ENCODE peak calls at places on chromosome 7, in four cellular contexts. X, C, Y and G are unnamed samples.

GRCh38 chr7:4665661-4666060 is 16.4 kb upstream of the FOXK1 start:
- DNase-seq in X (no peak), C (no peak), Y (peak), G (peak)

GRCh38 chr7:25857376-25858067 is 294.5 kb upstream of the NFE2L3 start:
- DNase-seq in X (no peak), C (peak), Y (peak), G (peak)

GRCh38 chr7:42980514-42980913 is 48.3 kb downstream of the MRPL32 start:
- DNase-seq in Y (no peak), C (no peak), X (no peak), G (no peak)

GRCh38 chr7:10696064-10696463 is 277.6 kb upstream of the PHF14 start:
- DNase-seq in X (no peak), Y (no peak), C (no peak), G (no peak)

GRCh38 chr7:131624536-131624935 is 68.1 kb upstream of the PODXL start:
- DNase-seq in C (no peak), X (no peak), Y (no peak), G (no peak)

GRCh38 chr7:4500812-4501211 is 181.3 kb upstream of the FOXK1 start:
- DNase-seq in C (peak), X (no peak), Y (no peak), G (no peak)

GRCh38 chr7:69624842-69625637 is 26.8 kb downstream of the AUTS2 start:
- DNase-seq in X (no peak), Y (no peak), C (peak), G (no peak)

GRCh38 chr7:47954231-47954911 is 6.1 kb upstream of the PKD1L1 start:
- DNase-seq in C (peak), Y (peak), X (no peak), G (peak)

GRCh38 chr7:27704407-27705199 is 35.4 kb upstream of the TAX1BP1 start:
- DNase-seq in C (no peak), Y (no peak), X (no peak), G (no peak)

GRCh38 chr7:65269150-65269856 is 104.4 kb upstream of the ZNF92 start:
- DNase-seq in Y (peak), X (peak), C (peak), G (peak)

GRCh38 chr7:105656922-105657521 is 75.7 kb upstream of the EFCAB10 start:
- DNase-seq in Y (no peak), C (peak), X (no peak), G (no peak)

GRCh38 chr7:30470783-30471182 is 7.8 kb downstream of the NOD1 start:
- DNase-seq in X (no peak), Y (peak), C (no peak), G (peak)

GRCh38 chr7:87599336-87599735 is 1.3 kb downstream of the ABCB1 start:
- DNase-seq in C (no peak), X (no peak), Y (peak), G (no peak)

GRCh38 chr7:34931739-34932138 is 105.5 kb downstream of the DPY19L1 start:
- DNase-seq in Y (no peak), X (no peak), C (no peak), G (no peak)

GRCh38 chr7:112449902-112450806 is at the start of gene IFRD1:
- DNase-seq in C (peak), Y (peak), X (peak), G (peak)

GRCh38 chr7:55127135-55127551 is 108.3 kb downstream of the EGFR start:
- DNase-seq in X (no peak), Y (no peak), C (no peak), G (no peak)

GRCh38 chr7:25564980-25565379 is 336.7 kb upstream of the NPVF start:
- DNase-seq in Y (no peak), X (no peak), C (no peak), G (no peak)

GRCh38 chr7:28068811-28069216 is 111.8 kb downstream of the JAZF1 start:
- DNase-seq in Y (peak), X (no peak), C (no peak), G (peak)

GRCh38 chr7:43815373-43815772 is 53.9 kb downstream of the MRPS24 start:
- DNase-seq in C (no peak), X (no peak), Y (no peak), G (no peak)

GRCh38 chr7:143269254-143269653 is 6.0 kb downstream of the GSTK1 start:
- DNase-seq in Y (no peak), C (no peak), X (no peak), G (no peak)

GRCh38 chr7:71752171-71752935 is 620.4 kb downstream of the GALNT17 start:
- DNase-seq in X (peak), Y (no peak), C (peak), G (no peak)

GRCh38 chr7:22445140-22445722 is 54.8 kb downstream of the STEAP1B start:
- DNase-seq in C (peak), X (no peak), Y (no peak), G (peak)

GRCh38 chr7:129225206-129225930 is 538 bp downstream of the AHCYL2 start:
- DNase-seq in C (peak), Y (peak), X (peak), G (peak)

GRCh38 chr7:116633131-116633988 is 38.6 kb upstream of the MET start:
- DNase-seq in C (no peak), Y (peak), X (no peak), G (no peak)

GRCh38 chr7:16644624-16644986 is 949 bp downstream of the ANKMY2 start:
- DNase-seq in Y (peak), C (no peak), X (no peak), G (peak)

GRCh38 chr7:55055479-55055878 is 36.7 kb downstream of the EGFR start:
- DNase-seq in C (no peak), Y (peak), X (no peak), G (peak)

GRCh38 chr7:122137291-122138077 is 6.6 kb downstream of the AASS start:
- DNase-seq in X (no peak), C (no peak), Y (peak), G (peak)

GRCh38 chr7:127254163-127254684 is 1.5 kb upstream of the GRM8 start:
- DNase-seq in C (no peak), X (no peak), Y (no peak), G (no peak)

GRCh38 chr7:127252380-127252718 is 392 bp downstream of the GRM8 start:
- DNase-seq in X (peak), C (no peak), Y (peak), G (no peak)

GRCh38 chr7:127253289-127254162 is 785 bp upstream of the GRM8 start:
- DNase-seq in C (peak), X (peak), Y (peak), G (peak)

GRCh38 chr7:127251458-127252379 is 1.0 kb downstream of the GRM8 start:
- DNase-seq in C (peak), Y (no peak), X (peak), G (no peak)

GRCh38 chr7:127252736-127253288 is at the start of gene GRM8:
- DNase-seq in Y (peak), C (peak), X (peak), G (peak)
- H4K8ac ChIP-seq in Y (peak), C (no peak), X (no peak), G (no peak)

GRCh38 chr7:45890125-45890901 is 2.0 kb downstream of the IGFBP1 start:
- DNase-seq in X (no peak), Y (no peak), C (no peak), G (no peak)
- H2BK5ac ChIP-seq in X (no peak), Y (no peak), C (no peak), G (no peak)

GRCh38 chr7:90772410-90772809 is 176.3 kb downstream of the CDK14 start:
- DNase-seq in X (no peak), Y (no peak), C (no peak), G (no peak)

GRCh38 chr7:90777075-90777864 is 181.1 kb downstream of the CDK14 start:
- DNase-seq in X (no peak), C (no peak), Y (no peak), G (no peak)

GRCh38 chr7:90771281-90771680 is 175.2 kb downstream of the CDK14 start:
- DNase-seq in C (no peak), X (no peak), Y (peak), G (peak)

GRCh38 chr7:90773269-90773668 is 177.1 kb downstream of the CDK14 start:
- DNase-seq in X (no peak), C (no peak), Y (no peak), G (no peak)

GRCh38 chr7:90775383-90775965 is 179.4 kb downstream of the CDK14 start:
- DNase-seq in Y (no peak), X (no peak), C (no peak), G (no peak)
- H4K8ac ChIP-seq in Y (no peak), X (no peak), C (no peak), G (no peak)

DNA sequence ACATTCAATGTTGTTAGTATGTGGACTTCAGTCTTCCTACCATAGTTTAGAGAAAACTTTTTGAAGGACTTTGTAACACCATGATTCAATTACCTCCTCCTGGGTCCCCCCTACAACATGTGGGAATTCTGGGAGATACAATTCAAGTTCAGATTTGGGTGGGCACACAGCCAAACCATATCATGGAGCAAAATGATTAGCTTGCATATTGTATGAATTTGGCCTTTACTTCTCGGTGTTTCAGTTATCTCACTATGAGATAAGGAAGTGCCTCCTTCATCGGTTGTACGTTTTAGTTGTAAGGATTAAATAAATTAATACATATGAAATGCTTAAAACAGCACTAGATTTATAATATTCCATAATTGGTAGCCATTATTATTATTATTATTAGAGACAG is 428.7 kb downstream of the EXOC4 start:
- DNase-seq in Y (no peak), X (no peak), C (no peak), G (no peak)
- H2BK5ac ChIP-seq in Y (no peak), X (no peak), C (no peak), G (no peak)

GRCh38 chr7:101085000-101085948 is at the start of gene TRIM56:
- DNase-seq in Y (peak), X (no peak), C (peak), G (peak)
- H4K8ac ChIP-seq in Y (peak), X (no peak), C (no peak), G (peak)